ENCODE peak calls at places on chromosomes 12 and 14, in seven cellular contexts. J is T47D, R is K562, Z is HCT116, X is SK-N-SH, O is HepG2, Q is H1. E is an unnamed sample.

GRCh38 chr14:52124791-52125661 is 56.2 kb upstream of the NID2 start:
- DNase-seq in R (no peak), Z (no peak), J (no peak), Q (peak), X (no peak), O (no peak), E (no peak)

GRCh38 chr14:73718742-73719251 is 4.6 kb upstream of the PNMA1 start:
- DNase-seq in R (no peak), Z (no peak), J (no peak), O (no peak), X (peak), Q (no peak), E (no peak)

GRCh38 chr12:30902606-30903005 is 23.9 kb upstream of the TSPAN11 start:
- DNase-seq in Q (no peak), X (no peak), R (no peak), O (no peak), J (no peak), Z (no peak), E (no peak)

GRCh38 chr14:30569216-30569902 is 10.4 kb downstream of the G2E3 start:
- DNase-seq in X (no peak), R (no peak), J (no peak), O (peak), Z (no peak), Q (no peak), E (no peak)

GRCh38 chr12:2013527-2014223 is 9.4 kb upstream of the DCP1B start:
- DNase-seq in Q (no peak), O (no peak), J (no peak), R (no peak), X (peak), Z (no peak), E (no peak)

GRCh38 chr14:100305446-100306255 is 593 bp downstream of the SLC25A29 start:
- DNase-seq in R (peak), O (no peak), Z (no peak), Q (no peak), J (peak), X (peak), E (no peak)

GRCh38 chr12:26238341-26239126 is 43.2 kb downstream of the SSPN start:
- DNase-seq in Z (no peak), X (no peak), J (no peak), O (no peak), R (no peak), Q (no peak), E (no peak)

GRCh38 chr12:117850048-117850447 is 118.7 kb downstream of the KSR2 start:
- DNase-seq in Q (peak), X (peak), J (peak), R (peak), O (peak), Z (peak), E (no peak)

GRCh38 chr12:39807043-39807442 is 187.4 kb upstream of the ABCD2 start:
- DNase-seq in Z (peak), Q (no peak), O (peak), J (no peak), R (peak), X (peak), E (no peak)
- TF ChIP-seq JUND in Z (no peak), Q (no peak), O (no peak), J (no peak), R (no peak), X (no peak), E (no peak)

GRCh38 chr14:67919259-67919658 is 99.7 kb downstream of the RAD51B start:
- DNase-seq in Z (no peak), Q (no peak), O (no peak), R (no peak), J (no peak), X (no peak), E (no peak)
- TF ChIP-seq JUND in Z (no peak), Q (no peak), O (no peak), R (no peak), J (no peak), X (no peak), E (no peak)

GRCh38 chr12:121805171-121805687 is 1.4 kb downstream of the SETD1B start:
- DNase-seq in X (peak), Z (no peak), Q (no peak), O (no peak), J (no peak), R (no peak), E (no peak)
- TF ChIP-seq JUND in X (no peak), Z (no peak), Q (no peak), O (no peak), J (no peak), R (no peak), E (no peak)

GRCh38 chr14:21734457-21735074 is 60.9 kb upstream of the OR4E1 start:
- DNase-seq in X (peak), O (peak), J (no peak), Q (no peak), Z (peak), R (peak), E (peak)

GRCh38 chr14:21735200-21735599 is 61.6 kb upstream of the OR4E1 start:
- DNase-seq in O (no peak), Z (no peak), R (no peak), J (no peak), Q (no peak), X (no peak), E (no peak)

GRCh38 chr14:21724115-21724973 is 50.7 kb upstream of the OR4E1 start:
- DNase-seq in J (no peak), X (no peak), Z (no peak), R (no peak), Q (no peak), O (no peak), E (no peak)

DNA sequence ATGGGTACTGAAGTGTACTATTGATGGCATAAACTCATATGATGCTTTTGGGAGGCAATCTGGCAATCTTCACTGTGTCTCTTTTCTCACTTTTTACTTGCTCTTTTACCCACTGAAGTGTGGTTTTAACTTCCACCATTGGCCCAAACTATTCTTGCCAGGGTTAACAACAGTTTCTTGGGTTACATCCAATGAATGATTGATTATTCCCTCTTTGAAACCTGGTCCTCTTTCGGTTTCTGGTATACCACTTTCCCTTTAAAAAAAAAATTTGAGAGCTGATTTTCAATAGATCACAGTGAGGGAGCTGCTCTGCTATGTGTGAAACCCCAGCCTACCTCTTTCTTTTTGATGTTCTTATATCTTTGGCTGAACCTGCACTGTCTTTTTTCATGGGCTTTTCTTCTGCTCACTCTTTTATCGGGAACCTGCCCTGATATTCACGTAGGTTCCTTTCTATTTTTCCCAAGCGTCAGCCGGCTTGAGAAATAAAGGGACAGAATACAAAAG is 56.1 kb upstream of the OR4E1 start:
- DNase-seq in R (no peak), J (no peak), Q (no peak), X (no peak), Z (no peak), O (no peak), E (no peak)
- TF ChIP-seq JUND in R (no peak), J (no peak), Q (no peak), X (no peak), Z (no peak), O (no peak), E (no peak)

DNA sequence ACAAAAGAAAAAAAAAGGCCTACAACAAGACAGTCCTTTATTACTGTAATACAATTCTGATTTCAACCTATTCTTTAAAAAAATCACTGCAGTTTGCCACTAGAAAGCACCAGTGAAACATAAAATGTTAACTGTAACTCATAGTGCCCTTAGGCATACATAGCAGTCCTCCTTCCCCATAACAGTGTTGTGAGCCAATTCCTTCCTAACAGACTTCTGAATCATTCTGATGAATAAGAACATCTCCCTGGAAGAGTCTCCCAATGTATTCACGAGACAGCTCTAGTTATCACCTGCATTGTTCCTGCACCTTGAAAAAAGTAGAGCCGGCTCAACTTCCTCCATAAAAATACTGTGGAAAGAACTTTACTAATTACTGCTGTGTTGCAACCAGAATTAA is 213.6 kb upstream of the FSCB start:
- DNase-seq in O (no peak), Z (no peak), R (no peak), Q (no peak), X (no peak), J (no peak), E (no peak)
- TF ChIP-seq JUND in O (no peak), Z (no peak), R (no peak), Q (no peak), X (no peak), J (no peak), E (no peak)

E was measured in GM12878.